ENCODE peak calls at places on chromosomes 2 and 18, in eight cellular contexts. One of them, this sample, is unnamed.

GRCh38 chr2:215799194-215799593 is 214.2 kb downstream of the MREG start:
- DNase-seq in astrocyte of the spinal cord: no peak
- DNase-seq in DMS79 treated with DMSO at 0.1 percent for 48 hours: no peak
- DNase-seq in T-helper 1 cell: no peak
- DNase-seq in H54: no peak
- DNase-seq in iris pigment epithelial cell: peak
- DNase-seq in HepG2: no peak
- DNase-seq in activated CD4-positive, alpha-beta T cell treated with anti-CD3 and anti-CD28 coated beads, Interleukin-2, amount 50 U/mL, for 4 hours: no peak
- DNase-seq in this sample: no peak

GRCh38 chr2:234446404-234447076 is 50.3 kb downstream of the ARL4C start:
- DNase-seq in astrocyte of the spinal cord: no peak
- DNase-seq in DMS79 treated with DMSO at 0.1 percent for 48 hours: no peak
- DNase-seq in T-helper 1 cell: peak
- DNase-seq in H54: no peak
- DNase-seq in iris pigment epithelial cell: peak
- DNase-seq in HepG2: no peak
- DNase-seq in activated CD4-positive, alpha-beta T cell treated with anti-CD3 and anti-CD28 coated beads, Interleukin-2, amount 50 U/mL, for 4 hours: peak
- DNase-seq in this sample: peak

GRCh38 chr2:196233033-196233807 is 61.8 kb upstream of the STK17B start:
- DNase-seq in astrocyte of the spinal cord: peak
- DNase-seq in DMS79 treated with DMSO at 0.1 percent for 48 hours: no peak
- DNase-seq in T-helper 1 cell: no peak
- DNase-seq in H54: peak
- DNase-seq in iris pigment epithelial cell: peak
- DNase-seq in HepG2: no peak
- DNase-seq in activated CD4-positive, alpha-beta T cell treated with anti-CD3 and anti-CD28 coated beads, Interleukin-2, amount 50 U/mL, for 4 hours: peak
- DNase-seq in this sample: no peak

GRCh38 chr2:212998629-212999359 is 152.6 kb downstream of the IKZF2 start:
- DNase-seq in astrocyte of the spinal cord: peak
- DNase-seq in DMS79 treated with DMSO at 0.1 percent for 48 hours: no peak
- DNase-seq in T-helper 1 cell: no peak
- DNase-seq in H54: no peak
- DNase-seq in iris pigment epithelial cell: peak
- DNase-seq in HepG2: no peak
- DNase-seq in activated CD4-positive, alpha-beta T cell treated with anti-CD3 and anti-CD28 coated beads, Interleukin-2, amount 50 U/mL, for 4 hours: no peak
- DNase-seq in this sample: no peak

GRCh38 chr2:24819442-24820174 is 26.4 kb downstream of the CENPO start:
- DNase-seq in astrocyte of the spinal cord: no peak
- DNase-seq in DMS79 treated with DMSO at 0.1 percent for 48 hours: no peak
- DNase-seq in T-helper 1 cell: no peak
- DNase-seq in H54: no peak
- DNase-seq in iris pigment epithelial cell: no peak
- DNase-seq in HepG2: no peak
- DNase-seq in activated CD4-positive, alpha-beta T cell treated with anti-CD3 and anti-CD28 coated beads, Interleukin-2, amount 50 U/mL, for 4 hours: no peak
- DNase-seq in this sample: no peak

GRCh38 chr2:120985997-120986651 is 250.5 kb downstream of the GLI2 start:
- DNase-seq in astrocyte of the spinal cord: no peak
- DNase-seq in DMS79 treated with DMSO at 0.1 percent for 48 hours: no peak
- DNase-seq in T-helper 1 cell: no peak
- DNase-seq in H54: no peak
- DNase-seq in iris pigment epithelial cell: no peak
- DNase-seq in HepG2: no peak
- DNase-seq in activated CD4-positive, alpha-beta T cell treated with anti-CD3 and anti-CD28 coated beads, Interleukin-2, amount 50 U/mL, for 4 hours: no peak
- DNase-seq in this sample: no peak

GRCh38 chr2:36562973-36563532 is 34.9 kb downstream of the FEZ2 start:
- DNase-seq in astrocyte of the spinal cord: no peak
- DNase-seq in DMS79 treated with DMSO at 0.1 percent for 48 hours: no peak
- DNase-seq in T-helper 1 cell: no peak
- DNase-seq in H54: no peak
- DNase-seq in iris pigment epithelial cell: peak
- DNase-seq in HepG2: peak
- DNase-seq in activated CD4-positive, alpha-beta T cell treated with anti-CD3 and anti-CD28 coated beads, Interleukin-2, amount 50 U/mL, for 4 hours: no peak
- DNase-seq in this sample: no peak

GRCh38 chr2:42910657-42911405 is 118.4 kb upstream of the HAAO start:
- DNase-seq in astrocyte of the spinal cord: no peak
- DNase-seq in DMS79 treated with DMSO at 0.1 percent for 48 hours: peak
- DNase-seq in T-helper 1 cell: no peak
- DNase-seq in H54: no peak
- DNase-seq in iris pigment epithelial cell: no peak
- DNase-seq in HepG2: no peak
- DNase-seq in activated CD4-positive, alpha-beta T cell treated with anti-CD3 and anti-CD28 coated beads, Interleukin-2, amount 50 U/mL, for 4 hours: no peak
- DNase-seq in this sample: no peak

GRCh38 chr2:106098081-106098480 is 96.0 kb downstream of the UXS1 start:
- DNase-seq in astrocyte of the spinal cord: no peak
- DNase-seq in DMS79 treated with DMSO at 0.1 percent for 48 hours: no peak
- DNase-seq in T-helper 1 cell: no peak
- DNase-seq in H54: no peak
- DNase-seq in iris pigment epithelial cell: peak
- DNase-seq in HepG2: peak
- DNase-seq in activated CD4-positive, alpha-beta T cell treated with anti-CD3 and anti-CD28 coated beads, Interleukin-2, amount 50 U/mL, for 4 hours: no peak
- DNase-seq in this sample: no peak

GRCh38 chr2:32058130-32058529 is 5.2 kb upstream of the SPAST start:
- DNase-seq in astrocyte of the spinal cord: peak
- DNase-seq in DMS79 treated with DMSO at 0.1 percent for 48 hours: no peak
- DNase-seq in T-helper 1 cell: no peak
- DNase-seq in H54: no peak
- DNase-seq in iris pigment epithelial cell: peak
- DNase-seq in HepG2: peak
- DNase-seq in activated CD4-positive, alpha-beta T cell treated with anti-CD3 and anti-CD28 coated beads, Interleukin-2, amount 50 U/mL, for 4 hours: no peak
- DNase-seq in this sample: no peak

GRCh38 chr18:32669549-32670165 is 103.2 kb downstream of the KLHL14 start:
- DNase-seq in astrocyte of the spinal cord: no peak
- DNase-seq in DMS79 treated with DMSO at 0.1 percent for 48 hours: no peak
- DNase-seq in T-helper 1 cell: no peak
- DNase-seq in H54: no peak
- DNase-seq in iris pigment epithelial cell: no peak
- DNase-seq in HepG2: peak
- DNase-seq in activated CD4-positive, alpha-beta T cell treated with anti-CD3 and anti-CD28 coated beads, Interleukin-2, amount 50 U/mL, for 4 hours: no peak
- DNase-seq in this sample: no peak

GRCh38 chr2:115083216-115083615 is 640.8 kb downstream of the DPP10 start:
- DNase-seq in astrocyte of the spinal cord: no peak
- DNase-seq in DMS79 treated with DMSO at 0.1 percent for 48 hours: no peak
- DNase-seq in T-helper 1 cell: no peak
- DNase-seq in H54: no peak
- DNase-seq in iris pigment epithelial cell: no peak
- DNase-seq in HepG2: no peak
- DNase-seq in activated CD4-positive, alpha-beta T cell treated with anti-CD3 and anti-CD28 coated beads, Interleukin-2, amount 50 U/mL, for 4 hours: no peak
- DNase-seq in this sample: no peak

GRCh38 chr2:127762846-127763245 is 48.1 kb downstream of the WDR33 start:
- DNase-seq in astrocyte of the spinal cord: peak
- DNase-seq in DMS79 treated with DMSO at 0.1 percent for 48 hours: no peak
- DNase-seq in T-helper 1 cell: no peak
- DNase-seq in H54: no peak
- DNase-seq in iris pigment epithelial cell: peak
- DNase-seq in HepG2: no peak
- DNase-seq in activated CD4-positive, alpha-beta T cell treated with anti-CD3 and anti-CD28 coated beads, Interleukin-2, amount 50 U/mL, for 4 hours: no peak
- DNase-seq in this sample: no peak

GRCh38 chr2:164917296-164917903 is 37.9 kb downstream of the SLC38A11 start:
- DNase-seq in astrocyte of the spinal cord: peak
- DNase-seq in DMS79 treated with DMSO at 0.1 percent for 48 hours: no peak
- DNase-seq in T-helper 1 cell: no peak
- DNase-seq in H54: no peak
- DNase-seq in iris pigment epithelial cell: peak
- DNase-seq in HepG2: peak
- DNase-seq in activated CD4-positive, alpha-beta T cell treated with anti-CD3 and anti-CD28 coated beads, Interleukin-2, amount 50 U/mL, for 4 hours: no peak
- DNase-seq in this sample: no peak

GRCh38 chr2:101770672-101771071 is 73.2 kb downstream of the MAP4K4 start:
- DNase-seq in astrocyte of the spinal cord: no peak
- DNase-seq in DMS79 treated with DMSO at 0.1 percent for 48 hours: no peak
- DNase-seq in T-helper 1 cell: no peak
- DNase-seq in H54: no peak
- DNase-seq in iris pigment epithelial cell: peak
- DNase-seq in HepG2: peak
- DNase-seq in activated CD4-positive, alpha-beta T cell treated with anti-CD3 and anti-CD28 coated beads, Interleukin-2, amount 50 U/mL, for 4 hours: no peak
- DNase-seq in this sample: no peak

GRCh38 chr2:232838406-232838874 is 31.6 kb upstream of the SNORC start:
- DNase-seq in astrocyte of the spinal cord: peak
- DNase-seq in DMS79 treated with DMSO at 0.1 percent for 48 hours: no peak
- DNase-seq in T-helper 1 cell: peak
- DNase-seq in H54: no peak
- DNase-seq in iris pigment epithelial cell: no peak
- DNase-seq in HepG2: peak
- DNase-seq in activated CD4-positive, alpha-beta T cell treated with anti-CD3 and anti-CD28 coated beads, Interleukin-2, amount 50 U/mL, for 4 hours: peak
- DNase-seq in this sample: peak

GRCh38 chr18:76568726-76569125 is 73.7 kb upstream of the ZNF516 start:
- DNase-seq in astrocyte of the spinal cord: no peak
- DNase-seq in DMS79 treated with DMSO at 0.1 percent for 48 hours: no peak
- DNase-seq in T-helper 1 cell: no peak
- DNase-seq in H54: no peak
- DNase-seq in iris pigment epithelial cell: peak
- DNase-seq in HepG2: no peak
- DNase-seq in activated CD4-positive, alpha-beta T cell treated with anti-CD3 and anti-CD28 coated beads, Interleukin-2, amount 50 U/mL, for 4 hours: no peak
- DNase-seq in this sample: no peak

GRCh38 chr2:67974564-67975430 is 88.0 kb downstream of the C1D start:
- DNase-seq in astrocyte of the spinal cord: peak
- DNase-seq in DMS79 treated with DMSO at 0.1 percent for 48 hours: peak
- DNase-seq in T-helper 1 cell: no peak
- DNase-seq in H54: no peak
- DNase-seq in iris pigment epithelial cell: no peak
- DNase-seq in HepG2: no peak
- DNase-seq in activated CD4-positive, alpha-beta T cell treated with anti-CD3 and anti-CD28 coated beads, Interleukin-2, amount 50 U/mL, for 4 hours: no peak
- DNase-seq in this sample: no peak

GRCh38 chr2:46970334-46971288 is 55.0 kb upstream of the MCFD2 start:
- DNase-seq in astrocyte of the spinal cord: peak
- DNase-seq in DMS79 treated with DMSO at 0.1 percent for 48 hours: no peak
- DNase-seq in T-helper 1 cell: no peak
- DNase-seq in H54: peak
- DNase-seq in iris pigment epithelial cell: peak
- DNase-seq in HepG2: peak
- DNase-seq in activated CD4-positive, alpha-beta T cell treated with anti-CD3 and anti-CD28 coated beads, Interleukin-2, amount 50 U/mL, for 4 hours: no peak
- DNase-seq in this sample: no peak

GRCh38 chr2:13545320-13545719 is 828.6 kb downstream of the TRIB2 start:
- DNase-seq in astrocyte of the spinal cord: no peak
- DNase-seq in DMS79 treated with DMSO at 0.1 percent for 48 hours: no peak
- DNase-seq in T-helper 1 cell: no peak
- DNase-seq in H54: no peak
- DNase-seq in iris pigment epithelial cell: no peak
- DNase-seq in HepG2: no peak
- DNase-seq in activated CD4-positive, alpha-beta T cell treated with anti-CD3 and anti-CD28 coated beads, Interleukin-2, amount 50 U/mL, for 4 hours: no peak
- DNase-seq in this sample: no peak

GRCh38 chr2:231617059-231617926 is 24.6 kb downstream of the TEX44 start:
- DNase-seq in astrocyte of the spinal cord: no peak
- DNase-seq in DMS79 treated with DMSO at 0.1 percent for 48 hours: no peak
- DNase-seq in T-helper 1 cell: no peak
- DNase-seq in H54: no peak
- DNase-seq in iris pigment epithelial cell: no peak
- DNase-seq in HepG2: no peak
- DNase-seq in activated CD4-positive, alpha-beta T cell treated with anti-CD3 and anti-CD28 coated beads, Interleukin-2, amount 50 U/mL, for 4 hours: no peak
- DNase-seq in this sample: no peak

GRCh38 chr18:77105021-77105420 is 27.6 kb downstream of the MBP start:
- DNase-seq in astrocyte of the spinal cord: peak
- DNase-seq in DMS79 treated with DMSO at 0.1 percent for 48 hours: no peak
- DNase-seq in T-helper 1 cell: no peak
- DNase-seq in H54: no peak
- DNase-seq in iris pigment epithelial cell: peak
- DNase-seq in HepG2: no peak
- DNase-seq in activated CD4-positive, alpha-beta T cell treated with anti-CD3 and anti-CD28 coated beads, Interleukin-2, amount 50 U/mL, for 4 hours: no peak
- DNase-seq in this sample: no peak

GRCh38 chr2:134252092-134252775 is 1.6 kb upstream of the MGAT5 start:
- DNase-seq in astrocyte of the spinal cord: no peak
- DNase-seq in DMS79 treated with DMSO at 0.1 percent for 48 hours: no peak
- DNase-seq in T-helper 1 cell: no peak
- DNase-seq in H54: no peak
- DNase-seq in iris pigment epithelial cell: no peak
- DNase-seq in HepG2: no peak
- DNase-seq in activated CD4-positive, alpha-beta T cell treated with anti-CD3 and anti-CD28 coated beads, Interleukin-2, amount 50 U/mL, for 4 hours: no peak
- DNase-seq in this sample: no peak

GRCh38 chr18:61531891-61532290 is 198.7 kb downstream of the CDH20 start:
- DNase-seq in astrocyte of the spinal cord: no peak
- DNase-seq in DMS79 treated with DMSO at 0.1 percent for 48 hours: no peak
- DNase-seq in T-helper 1 cell: no peak
- DNase-seq in H54: no peak
- DNase-seq in iris pigment epithelial cell: no peak
- DNase-seq in HepG2: no peak
- DNase-seq in activated CD4-positive, alpha-beta T cell treated with anti-CD3 and anti-CD28 coated beads, Interleukin-2, amount 50 U/mL, for 4 hours: no peak
- DNase-seq in this sample: no peak

GRCh38 chr2:62187246-62187645 is 8.7 kb upstream of the B3GNT2 start:
- DNase-seq in astrocyte of the spinal cord: no peak
- DNase-seq in DMS79 treated with DMSO at 0.1 percent for 48 hours: no peak
- DNase-seq in T-helper 1 cell: no peak
- DNase-seq in H54: no peak
- DNase-seq in iris pigment epithelial cell: no peak
- DNase-seq in HepG2: no peak
- DNase-seq in activated CD4-positive, alpha-beta T cell treated with anti-CD3 and anti-CD28 coated beads, Interleukin-2, amount 50 U/mL, for 4 hours: no peak
- DNase-seq in this sample: no peak

GRCh38 chr2:118881490-118882129 is 34.2 kb upstream of the EN1 start:
- DNase-seq in astrocyte of the spinal cord: peak
- DNase-seq in DMS79 treated with DMSO at 0.1 percent for 48 hours: peak
- DNase-seq in T-helper 1 cell: peak
- DNase-seq in H54: peak
- DNase-seq in iris pigment epithelial cell: peak
- DNase-seq in HepG2: peak
- DNase-seq in activated CD4-positive, alpha-beta T cell treated with anti-CD3 and anti-CD28 coated beads, Interleukin-2, amount 50 U/mL, for 4 hours: peak
- DNase-seq in this sample: peak

GRCh38 chr2:216142540-216142939 is 33.4 kb downstream of the XRCC5 start:
- DNase-seq in astrocyte of the spinal cord: peak
- DNase-seq in DMS79 treated with DMSO at 0.1 percent for 48 hours: no peak
- DNase-seq in T-helper 1 cell: no peak
- DNase-seq in H54: no peak
- DNase-seq in iris pigment epithelial cell: peak
- DNase-seq in HepG2: no peak
- DNase-seq in activated CD4-positive, alpha-beta T cell treated with anti-CD3 and anti-CD28 coated beads, Interleukin-2, amount 50 U/mL, for 4 hours: no peak
- DNase-seq in this sample: peak

GRCh38 chr2:128769457-128770142 is 450.9 kb upstream of the HS6ST1 start:
- DNase-seq in astrocyte of the spinal cord: no peak
- DNase-seq in DMS79 treated with DMSO at 0.1 percent for 48 hours: no peak
- DNase-seq in T-helper 1 cell: no peak
- DNase-seq in H54: no peak
- DNase-seq in iris pigment epithelial cell: no peak
- DNase-seq in HepG2: no peak
- DNase-seq in activated CD4-positive, alpha-beta T cell treated with anti-CD3 and anti-CD28 coated beads, Interleukin-2, amount 50 U/mL, for 4 hours: no peak
- DNase-seq in this sample: no peak

GRCh38 chr2:105403785-105404698 is 5.2 kb upstream of the FHL2 start:
- DNase-seq in astrocyte of the spinal cord: peak
- DNase-seq in DMS79 treated with DMSO at 0.1 percent for 48 hours: no peak
- DNase-seq in T-helper 1 cell: no peak
- DNase-seq in H54: peak
- DNase-seq in iris pigment epithelial cell: peak
- DNase-seq in HepG2: no peak
- DNase-seq in activated CD4-positive, alpha-beta T cell treated with anti-CD3 and anti-CD28 coated beads, Interleukin-2, amount 50 U/mL, for 4 hours: no peak
- DNase-seq in this sample: no peak

GRCh38 chr2:36963106-36963505 is 3.2 kb downstream of the STRN start:
- DNase-seq in astrocyte of the spinal cord: no peak
- DNase-seq in DMS79 treated with DMSO at 0.1 percent for 48 hours: no peak
- DNase-seq in T-helper 1 cell: no peak
- DNase-seq in H54: no peak
- DNase-seq in iris pigment epithelial cell: no peak
- DNase-seq in HepG2: no peak
- DNase-seq in activated CD4-positive, alpha-beta T cell treated with anti-CD3 and anti-CD28 coated beads, Interleukin-2, amount 50 U/mL, for 4 hours: no peak
- DNase-seq in this sample: no peak

GRCh38 chr18:8741524-8741923 is 36.2 kb downstream of the MTCL1 start:
- DNase-seq in astrocyte of the spinal cord: no peak
- DNase-seq in DMS79 treated with DMSO at 0.1 percent for 48 hours: peak
- DNase-seq in T-helper 1 cell: no peak
- DNase-seq in H54: no peak
- DNase-seq in iris pigment epithelial cell: no peak
- DNase-seq in HepG2: no peak
- DNase-seq in activated CD4-positive, alpha-beta T cell treated with anti-CD3 and anti-CD28 coated beads, Interleukin-2, amount 50 U/mL, for 4 hours: no peak
- DNase-seq in this sample: no peak

GRCh38 chr2:226725096-226725495 is 74.5 kb downstream of the IRS1 start:
- DNase-seq in astrocyte of the spinal cord: no peak
- DNase-seq in DMS79 treated with DMSO at 0.1 percent for 48 hours: no peak
- DNase-seq in T-helper 1 cell: no peak
- DNase-seq in H54: no peak
- DNase-seq in iris pigment epithelial cell: peak
- DNase-seq in HepG2: no peak
- DNase-seq in activated CD4-positive, alpha-beta T cell treated with anti-CD3 and anti-CD28 coated beads, Interleukin-2, amount 50 U/mL, for 4 hours: no peak
- DNase-seq in this sample: no peak

GRCh38 chr18:35197286-35197685 is 43.5 kb upstream of the ZNF397 start:
- DNase-seq in astrocyte of the spinal cord: no peak
- DNase-seq in DMS79 treated with DMSO at 0.1 percent for 48 hours: no peak
- DNase-seq in T-helper 1 cell: no peak
- DNase-seq in H54: no peak
- DNase-seq in iris pigment epithelial cell: no peak
- DNase-seq in HepG2: no peak
- DNase-seq in activated CD4-positive, alpha-beta T cell treated with anti-CD3 and anti-CD28 coated beads, Interleukin-2, amount 50 U/mL, for 4 hours: no peak
- DNase-seq in this sample: no peak

GRCh38 chr18:7618821-7619410 is 51.8 kb downstream of the PTPRM start:
- DNase-seq in astrocyte of the spinal cord: peak
- DNase-seq in DMS79 treated with DMSO at 0.1 percent for 48 hours: no peak
- DNase-seq in T-helper 1 cell: no peak
- DNase-seq in H54: no peak
- DNase-seq in iris pigment epithelial cell: no peak
- DNase-seq in HepG2: no peak
- DNase-seq in activated CD4-positive, alpha-beta T cell treated with anti-CD3 and anti-CD28 coated beads, Interleukin-2, amount 50 U/mL, for 4 hours: no peak
- DNase-seq in this sample: no peak